ENCODE peak calls at places on chromosomes 7 and 10, in eight cellular contexts. One of them, this sample, is unnamed.

GRCh38 chr10:32210306-32211045 is 136.5 kb downstream of the EPC1 start:
- DNase-seq in PC-9: no peak
- DNase-seq in Peyer's patch: no peak
- DNase-seq in bronchial epithelial cell: peak; percentile 44
- DNase-seq in fibroblast of lung: peak; percentile 44
- DNase-seq in astrocyte: peak; percentile 31
- DNase-seq in effector memory CD4-positive, alpha-beta T cell: no peak
- DNase-seq in naive thymus-derived CD4-positive, alpha-beta T cell: no peak
- DNase-seq in this sample: peak; percentile 40

GRCh38 chr7:54544356-54545240 is 2.4 kb downstream of the VSTM2A start:
- DNase-seq in Peyer's patch: no peak
- DNase-seq in PC-9: no peak
- DNase-seq in effector memory CD4-positive, alpha-beta T cell: no peak
- DNase-seq in astrocyte: no peak
- DNase-seq in fibroblast of lung: no peak
- DNase-seq in bronchial epithelial cell: no peak
- DNase-seq in naive thymus-derived CD4-positive, alpha-beta T cell: no peak
- DNase-seq in this sample: peak; percentile 74

GRCh38 chr7:55774327-55775050 is 88.1 kb downstream of the SEPTIN14 start:
- DNase-seq in astrocyte: peak; percentile 1
- DNase-seq in bronchial epithelial cell: peak; percentile 76
- DNase-seq in PC-9: peak; percentile 24
- DNase-seq in effector memory CD4-positive, alpha-beta T cell: no peak
- DNase-seq in fibroblast of lung: peak; percentile 12
- DNase-seq in naive thymus-derived CD4-positive, alpha-beta T cell: no peak
- DNase-seq in Peyer's patch: no peak
- DNase-seq in this sample: peak; percentile 49

GRCh38 chr10:33215635-33216034 is 118.8 kb downstream of the NRP1 start:
- DNase-seq in PC-9: no peak
- DNase-seq in effector memory CD4-positive, alpha-beta T cell: no peak
- DNase-seq in fibroblast of lung: peak; percentile 88
- DNase-seq in bronchial epithelial cell: peak; percentile 73
- DNase-seq in Peyer's patch: no peak
- DNase-seq in astrocyte: peak; percentile 88
- DNase-seq in naive thymus-derived CD4-positive, alpha-beta T cell: no peak
- DNase-seq in this sample: no peak

GRCh38 chr7:98174334-98175259 is 36.6 kb upstream of the BHLHA15 start:
- DNase-seq in astrocyte: no peak
- DNase-seq in naive thymus-derived CD4-positive, alpha-beta T cell: no peak
- DNase-seq in fibroblast of lung: no peak
- DNase-seq in Peyer's patch: no peak
- DNase-seq in PC-9: no peak
- DNase-seq in effector memory CD4-positive, alpha-beta T cell: no peak
- DNase-seq in bronchial epithelial cell: no peak
- DNase-seq in this sample: no peak

GRCh38 chr10:103618575-103619423 is 125.3 kb downstream of the NEURL1 start:
- DNase-seq in bronchial epithelial cell: no peak
- DNase-seq in astrocyte: peak; percentile 60
- DNase-seq in effector memory CD4-positive, alpha-beta T cell: no peak
- DNase-seq in naive thymus-derived CD4-positive, alpha-beta T cell: no peak
- DNase-seq in Peyer's patch: no peak
- DNase-seq in fibroblast of lung: peak; percentile 68
- DNase-seq in PC-9: no peak
- DNase-seq in this sample: peak; percentile 48

GRCh38 chr10:77131214-77131613 is 506.4 kb downstream of the KCNMA1 start:
- DNase-seq in naive thymus-derived CD4-positive, alpha-beta T cell: no peak
- DNase-seq in Peyer's patch: no peak
- DNase-seq in bronchial epithelial cell: peak; percentile 73
- DNase-seq in effector memory CD4-positive, alpha-beta T cell: no peak
- DNase-seq in astrocyte: peak; percentile 57
- DNase-seq in PC-9: no peak
- DNase-seq in fibroblast of lung: peak; percentile 68
- DNase-seq in this sample: no peak

GRCh38 chr7:157089100-157089510 is 49.6 kb upstream of the UBE3C start:
- DNase-seq in naive thymus-derived CD4-positive, alpha-beta T cell: no peak
- DNase-seq in astrocyte: no peak
- DNase-seq in fibroblast of lung: no peak
- DNase-seq in bronchial epithelial cell: no peak
- DNase-seq in Peyer's patch: no peak
- DNase-seq in effector memory CD4-positive, alpha-beta T cell: no peak
- DNase-seq in PC-9: no peak
- DNase-seq in this sample: no peak

GRCh38 chr10:127174866-127175265 is 21.5 kb downstream of the INSYN2A start:
- DNase-seq in bronchial epithelial cell: no peak
- DNase-seq in naive thymus-derived CD4-positive, alpha-beta T cell: no peak
- DNase-seq in astrocyte: no peak
- DNase-seq in PC-9: no peak
- DNase-seq in Peyer's patch: no peak
- DNase-seq in effector memory CD4-positive, alpha-beta T cell: no peak
- DNase-seq in fibroblast of lung: no peak
- DNase-seq in this sample: no peak

GRCh38 chr7:5354460-5355279 is 69.0 kb downstream of the TNRC18 start:
- DNase-seq in naive thymus-derived CD4-positive, alpha-beta T cell: no peak
- DNase-seq in Peyer's patch: peak; percentile 77
- DNase-seq in PC-9: no peak
- DNase-seq in effector memory CD4-positive, alpha-beta T cell: no peak
- DNase-seq in fibroblast of lung: peak; percentile 32
- DNase-seq in bronchial epithelial cell: peak; percentile 25
- DNase-seq in astrocyte: peak; percentile 17
- DNase-seq in this sample: peak; percentile 93

GRCh38 chr10:102652170-102652926 is 8.1 kb downstream of the TRIM8 start:
- DNase-seq in astrocyte: no peak
- DNase-seq in effector memory CD4-positive, alpha-beta T cell: no peak
- DNase-seq in naive thymus-derived CD4-positive, alpha-beta T cell: no peak
- DNase-seq in Peyer's patch: no peak
- DNase-seq in fibroblast of lung: no peak
- DNase-seq in PC-9: no peak
- DNase-seq in bronchial epithelial cell: no peak
- DNase-seq in this sample: peak; percentile 22

GRCh38 chr7:156999611-157000046 is 10.8 kb downstream of the MNX1 start:
- DNase-seq in astrocyte: no peak
- DNase-seq in PC-9: no peak
- DNase-seq in bronchial epithelial cell: no peak
- DNase-seq in effector memory CD4-positive, alpha-beta T cell: no peak
- DNase-seq in naive thymus-derived CD4-positive, alpha-beta T cell: no peak
- DNase-seq in fibroblast of lung: no peak
- DNase-seq in Peyer's patch: peak; percentile 80
- DNase-seq in this sample: peak; percentile 91

GRCh38 chr7:124716894-124717293 is 48.7 kb downstream of the GPR37 start:
- DNase-seq in naive thymus-derived CD4-positive, alpha-beta T cell: no peak
- DNase-seq in PC-9: no peak
- DNase-seq in Peyer's patch: no peak
- DNase-seq in fibroblast of lung: no peak
- DNase-seq in effector memory CD4-positive, alpha-beta T cell: no peak
- DNase-seq in bronchial epithelial cell: no peak
- DNase-seq in astrocyte: no peak
- DNase-seq in this sample: no peak

GRCh38 chr7:103573479-103574058 is 127.6 kb upstream of the SLC26A5 start:
- DNase-seq in effector memory CD4-positive, alpha-beta T cell: no peak
- DNase-seq in Peyer's patch: no peak
- DNase-seq in fibroblast of lung: peak; percentile 35
- DNase-seq in bronchial epithelial cell: peak; percentile 50
- DNase-seq in naive thymus-derived CD4-positive, alpha-beta T cell: no peak
- DNase-seq in astrocyte: peak; percentile 12
- DNase-seq in PC-9: peak; percentile 38
- DNase-seq in this sample: no peak

GRCh38 chr10:106795619-106796018 is 368.9 kb downstream of the SORCS1 start:
- DNase-seq in bronchial epithelial cell: no peak
- DNase-seq in Peyer's patch: no peak
- DNase-seq in fibroblast of lung: no peak
- DNase-seq in naive thymus-derived CD4-positive, alpha-beta T cell: no peak
- DNase-seq in PC-9: no peak
- DNase-seq in astrocyte: no peak
- DNase-seq in effector memory CD4-positive, alpha-beta T cell: no peak
- DNase-seq in this sample: peak; percentile 78

GRCh38 chr7:29284586-29285450 is 90.2 kb downstream of the CHN2 start:
- DNase-seq in effector memory CD4-positive, alpha-beta T cell: no peak
- DNase-seq in PC-9: no peak
- DNase-seq in astrocyte: no peak
- DNase-seq in naive thymus-derived CD4-positive, alpha-beta T cell: no peak
- DNase-seq in fibroblast of lung: no peak
- DNase-seq in Peyer's patch: no peak
- DNase-seq in bronchial epithelial cell: no peak
- DNase-seq in this sample: no peak

GRCh38 chr7:6306471-6306870 is 34.0 kb upstream of the CYTH3 start:
- DNase-seq in fibroblast of lung: peak; percentile 87
- DNase-seq in PC-9: peak; percentile 99
- DNase-seq in Peyer's patch: no peak
- DNase-seq in astrocyte: peak; percentile 86
- DNase-seq in effector memory CD4-positive, alpha-beta T cell: no peak
- DNase-seq in naive thymus-derived CD4-positive, alpha-beta T cell: no peak
- DNase-seq in bronchial epithelial cell: peak; percentile 88
- DNase-seq in this sample: no peak

GRCh38 chr10:94725871-94726270 is 36.6 kb upstream of the CYP2C19 start:
- DNase-seq in PC-9: no peak
- DNase-seq in effector memory CD4-positive, alpha-beta T cell: no peak
- DNase-seq in bronchial epithelial cell: peak; percentile 44
- DNase-seq in astrocyte: no peak
- DNase-seq in Peyer's patch: no peak
- DNase-seq in naive thymus-derived CD4-positive, alpha-beta T cell: no peak
- DNase-seq in fibroblast of lung: no peak
- DNase-seq in this sample: no peak

GRCh38 chr7:126804604-126805003 is 448.1 kb downstream of the GRM8 start:
- DNase-seq in bronchial epithelial cell: no peak
- DNase-seq in PC-9: no peak
- DNase-seq in Peyer's patch: no peak
- DNase-seq in naive thymus-derived CD4-positive, alpha-beta T cell: no peak
- DNase-seq in astrocyte: no peak
- DNase-seq in fibroblast of lung: no peak
- DNase-seq in effector memory CD4-positive, alpha-beta T cell: no peak
- DNase-seq in this sample: no peak

GRCh38 chr10:28467615-28468014 is 65.3 kb upstream of the WAC start:
- DNase-seq in naive thymus-derived CD4-positive, alpha-beta T cell: no peak
- DNase-seq in PC-9: no peak
- DNase-seq in effector memory CD4-positive, alpha-beta T cell: no peak
- DNase-seq in Peyer's patch: no peak
- DNase-seq in bronchial epithelial cell: no peak
- DNase-seq in astrocyte: no peak
- DNase-seq in fibroblast of lung: no peak
- DNase-seq in this sample: no peak

DNA sequence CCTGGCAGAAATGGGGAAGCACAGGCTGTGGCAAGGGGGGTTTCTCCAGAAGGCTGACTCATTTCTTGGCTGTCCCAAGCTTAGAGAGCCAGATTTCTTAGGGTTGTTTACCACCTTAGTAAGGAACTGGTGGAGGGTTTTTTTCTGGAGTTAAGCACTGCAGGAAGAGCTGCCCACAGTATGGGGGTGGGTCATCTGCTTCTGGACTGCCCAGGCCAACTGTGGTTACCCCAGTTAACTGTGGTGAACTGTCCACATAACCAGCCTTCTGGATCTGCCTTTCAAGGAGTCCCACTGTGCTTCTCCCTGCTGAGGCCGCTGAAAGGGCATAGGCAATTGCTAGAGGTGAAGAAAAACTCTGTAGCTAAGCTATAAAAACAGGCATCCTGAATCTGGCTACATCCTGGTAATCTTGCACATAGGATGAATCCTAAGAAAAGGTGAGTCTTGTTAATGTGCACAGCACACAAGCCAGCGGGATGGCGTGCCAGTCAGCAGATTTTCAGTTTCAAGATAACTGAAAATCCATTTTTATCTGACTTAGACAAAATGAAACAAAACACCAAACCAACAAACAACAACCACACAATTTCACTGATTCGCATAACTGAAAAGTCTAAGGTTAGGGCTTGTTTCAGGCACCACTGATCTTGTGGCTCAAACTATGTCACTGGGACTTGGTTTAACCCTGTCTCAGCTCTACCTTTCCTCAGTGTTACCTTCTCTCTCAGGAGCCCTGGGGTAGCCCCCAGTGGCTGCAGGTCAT is 21.6 kb upstream of the TSPAN33 start:
- DNase-seq in effector memory CD4-positive, alpha-beta T cell: no peak
- DNase-seq in naive thymus-derived CD4-positive, alpha-beta T cell: peak; percentile 48
- DNase-seq in PC-9: no peak
- DNase-seq in fibroblast of lung: peak; percentile 30
- DNase-seq in astrocyte: peak; percentile 14
- DNase-seq in Peyer's patch: no peak
- DNase-seq in bronchial epithelial cell: no peak
- DNase-seq in this sample: no peak
- H3K4me3 ChIP-seq in effector memory CD4-positive, alpha-beta T cell: no peak overlapping the region
- H3K4me3 ChIP-seq in naive thymus-derived CD4-positive, alpha-beta T cell: no peak overlapping the region
- H3K4me3 ChIP-seq in PC-9: no peak overlapping the region
- H3K4me3 ChIP-seq in fibroblast of lung: no peak overlapping the region
- H3K4me3 ChIP-seq in astrocyte: no peak overlapping the region
- H3K4me3 ChIP-seq in Peyer's patch: no peak overlapping the region
- H3K4me3 ChIP-seq in bronchial epithelial cell: no peak overlapping the region
- H3K4me3 ChIP-seq in this sample: no peak overlapping the region

GRCh38 chr10:361203-362135 is 226.2 kb downstream of the ZMYND11 start:
- DNase-seq in fibroblast of lung: no peak
- DNase-seq in effector memory CD4-positive, alpha-beta T cell: no peak
- DNase-seq in naive thymus-derived CD4-positive, alpha-beta T cell: no peak
- DNase-seq in astrocyte: no peak
- DNase-seq in bronchial epithelial cell: no peak
- DNase-seq in PC-9: no peak
- DNase-seq in Peyer's patch: no peak
- DNase-seq in this sample: no peak
- H3K36me3 ChIP-seq in fibroblast of lung: peaks cover 5% of the 10 kb centered on the region
- H3K36me3 ChIP-seq in effector memory CD4-positive, alpha-beta T cell: no peaks in the 10 kb centered on the region
- H3K36me3 ChIP-seq in naive thymus-derived CD4-positive, alpha-beta T cell: peaks cover 23% of the 10 kb centered on the region
- H3K36me3 ChIP-seq in astrocyte: peaks cover 23% of the 10 kb centered on the region
- H3K36me3 ChIP-seq in bronchial epithelial cell: no peaks in the 10 kb centered on the region
- H3K36me3 ChIP-seq in PC-9: no peaks in the 10 kb centered on the region
- H3K36me3 ChIP-seq in Peyer's patch: no peaks in the 10 kb centered on the region
- H3K36me3 ChIP-seq in this sample: no peaks in the 10 kb centered on the region

GRCh38 chr10:101099901-101100300 is 31.2 kb upstream of the TLX1 start:
- DNase-seq in astrocyte: no peak
- DNase-seq in effector memory CD4-positive, alpha-beta T cell: no peak
- DNase-seq in Peyer's patch: no peak
- DNase-seq in naive thymus-derived CD4-positive, alpha-beta T cell: no peak
- DNase-seq in bronchial epithelial cell: peak; percentile 80
- DNase-seq in PC-9: no peak
- DNase-seq in fibroblast of lung: no peak
- DNase-seq in this sample: no peak
- H3K27me3 ChIP-seq in astrocyte: peaks cover 32% of the 10 kb centered on the region
- H3K27me3 ChIP-seq in effector memory CD4-positive, alpha-beta T cell: peaks cover 27% of the 10 kb centered on the region
- H3K27me3 ChIP-seq in Peyer's patch: no peaks in the 10 kb centered on the region
- H3K27me3 ChIP-seq in naive thymus-derived CD4-positive, alpha-beta T cell: no peaks in the 10 kb centered on the region
- H3K27me3 ChIP-seq in bronchial epithelial cell: peaks cover 12% of the 10 kb centered on the region
- H3K27me3 ChIP-seq in PC-9: peaks cover 48% of the 10 kb centered on the region
- H3K27me3 ChIP-seq in fibroblast of lung: peaks cover 17% of the 10 kb centered on the region
- H3K27me3 ChIP-seq in this sample: peaks cover 17% of the 10 kb centered on the region

DNA sequence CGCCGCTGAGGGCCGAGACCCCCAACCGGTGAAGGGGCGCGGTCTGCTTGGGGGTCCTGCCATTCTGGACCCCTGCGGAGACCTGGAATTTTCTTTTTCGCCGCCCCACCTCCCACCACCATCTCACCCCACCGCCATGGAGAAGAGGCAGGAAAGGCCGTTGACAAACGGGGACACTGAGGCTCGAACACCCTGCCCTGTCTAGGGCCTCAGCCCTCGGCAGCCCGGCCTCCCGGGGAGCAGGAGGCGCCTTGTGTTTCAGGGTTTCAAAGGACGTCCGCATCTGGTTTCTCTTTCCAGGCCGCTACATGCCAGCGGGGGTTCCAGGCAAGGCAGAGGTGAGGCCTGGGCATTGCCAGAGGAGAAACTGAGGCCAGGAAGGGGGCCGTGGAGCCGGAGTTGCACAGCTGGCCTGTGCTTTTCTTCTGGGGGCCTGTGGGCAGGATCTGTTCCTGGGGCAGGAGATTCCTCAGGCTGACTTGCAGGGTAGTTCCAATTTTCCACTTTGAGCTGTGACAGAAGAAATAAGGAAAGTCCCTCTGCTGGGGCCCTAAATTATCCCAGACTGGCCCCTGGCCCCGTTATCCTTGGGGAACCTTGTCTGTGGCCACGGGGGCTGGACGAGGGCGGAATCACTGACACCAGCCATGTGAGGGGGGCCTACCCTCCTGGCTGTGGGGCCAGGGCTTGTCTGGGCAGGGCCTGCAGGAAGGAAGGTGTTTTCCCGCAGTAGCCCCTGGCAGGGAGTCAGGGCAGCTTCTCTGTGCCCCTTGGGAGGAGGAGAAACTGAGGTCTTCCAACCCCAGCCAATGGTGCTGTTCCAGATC is 873 bp upstream of the MICALL2 start:
- DNase-seq in fibroblast of lung: no peak
- DNase-seq in PC-9: no peak
- DNase-seq in effector memory CD4-positive, alpha-beta T cell: no peak
- DNase-seq in Peyer's patch: no peak
- DNase-seq in astrocyte: no peak
- DNase-seq in naive thymus-derived CD4-positive, alpha-beta T cell: no peak
- DNase-seq in bronchial epithelial cell: peak; percentile 61
- DNase-seq in this sample: peak; percentile 73
- H3K4me3 ChIP-seq in fibroblast of lung: peak overlapping the region; percentile 32
- H3K4me3 ChIP-seq in PC-9: peak overlapping the region; percentile 49
- H3K4me3 ChIP-seq in effector memory CD4-positive, alpha-beta T cell: peak overlapping the region; percentile 33
- H3K4me3 ChIP-seq in Peyer's patch: peak overlapping the region; percentile 56
- H3K4me3 ChIP-seq in astrocyte: peak overlapping the region; percentile 55
- H3K4me3 ChIP-seq in naive thymus-derived CD4-positive, alpha-beta T cell: peak overlapping the region; percentile 50
- H3K4me3 ChIP-seq in bronchial epithelial cell: peak overlapping the region; percentile 25
- H3K4me3 ChIP-seq in this sample: peak overlapping the region; percentile 41